ENCODE peak calls at places on chromosomes 12 and 14, in four cellular contexts. T is HCT116, Q is GM12878, U is vagina. L is an unnamed sample.

GRCh38 chr12:2959508-2960431 is 573 bp downstream of the TEAD4 start:
- DNase-seq in T (no peak), Q (no peak), U (no peak), L (peak)

GRCh38 chr12:77087427-77087826 is 22.1 kb upstream of the E2F7 start:
- DNase-seq in T (no peak), Q (no peak), U (no peak), L (no peak)

GRCh38 chr12:51328587-51328986 is 4.6 kb upstream of the BIN2 start:
- DNase-seq in T (no peak), Q (no peak), U (no peak), L (no peak)

GRCh38 chr12:128810182-128811127 is 13.3 kb downstream of the SLC15A4 start:
- DNase-seq in T (no peak), Q (peak), U (no peak), L (no peak)

GRCh38 chr12:34400423-34400881 is 378.2 kb downstream of the ALG10 start:
- DNase-seq in T (no peak), Q (no peak), U (peak), L (no peak)

GRCh38 chr12:83016226-83016835 is 329.6 kb downstream of the TMTC2 start:
- DNase-seq in T (peak), Q (no peak), U (no peak), L (no peak)

GRCh38 chr12:68454855-68455254 is 122.7 kb upstream of the MDM1 start:
- DNase-seq in T (no peak), Q (no peak), U (no peak), L (no peak)

GRCh38 chr12:84813780-84814663 is 98.6 kb downstream of the SLC6A15 start:
- DNase-seq in T (no peak), Q (no peak), U (no peak), L (no peak)

GRCh38 chr14:71117839-71118743 is 210.8 kb downstream of the PCNX1 start:
- DNase-seq in T (no peak), Q (no peak), U (no peak), L (no peak)

GRCh38 chr14:104389326-104390220 is 190.0 kb upstream of the C14orf180 start:
- DNase-seq in T (no peak), Q (no peak), U (no peak), L (no peak)

GRCh38 chr14:74400328-74400727 is 25.7 kb downstream of the SYNDIG1L start:
- DNase-seq in T (peak), Q (no peak), U (no peak), L (no peak)

GRCh38 chr14:101449114-101449513 is 112.2 kb upstream of the DIO3 start:
- DNase-seq in T (no peak), Q (no peak), U (peak), L (no peak)

GRCh38 chr12:52212701-52213540 is 20.1 kb upstream of the KRT7 start:
- DNase-seq in T (no peak), Q (no peak), U (no peak), L (no peak)

GRCh38 chr12:26018926-26019325 is 60.4 kb downstream of the RASSF8 start:
- DNase-seq in T (no peak), Q (no peak), U (no peak), L (no peak)

GRCh38 chr12:29688914-29689313 is 94.8 kb downstream of the TMTC1 start:
- DNase-seq in T (no peak), Q (no peak), U (no peak), L (no peak)

GRCh38 chr12:100733817-100734593 is 60.6 kb upstream of the ANO4 start:
- DNase-seq in T (peak), Q (no peak), U (no peak), L (no peak)

GRCh38 chr12:121673013-121673441 is 3.6 kb upstream of the MORN3 start:
- DNase-seq in T (no peak), Q (no peak), U (no peak), L (no peak)

GRCh38 chr14:96166475-96167223 is 38.0 kb upstream of the BDKRB2 start:
- DNase-seq in T (no peak), Q (no peak), U (peak), L (no peak)

GRCh38 chr14:70254476-70254961 is 65.8 kb upstream of the SLC8A3 start:
- DNase-seq in T (no peak), Q (no peak), U (no peak), L (no peak)

GRCh38 chr12:94157891-94158495 is 9.6 kb downstream of the PLXNC1 start:
- DNase-seq in T (no peak), Q (peak), U (no peak), L (peak)

GRCh38 chr12:48296586-48297396 is 53.9 kb downstream of the ZNF641 start:
- DNase-seq in T (no peak), Q (no peak), U (no peak), L (no peak)

GRCh38 chr14:91509083-91509877 is 830 bp downstream of the PPP4R3A start:
- DNase-seq in T (no peak), Q (no peak), U (no peak), L (peak)

GRCh38 chr12:79766705-79767464 is 76.1 kb upstream of the PAWR start:
- DNase-seq in T (no peak), Q (no peak), U (no peak), L (no peak)

GRCh38 chr12:21942377-21942703 is 1.1 kb upstream of the ABCC9 start:
- DNase-seq in T (no peak), Q (no peak), U (no peak), L (no peak)

GRCh38 chr12:21939435-21939834 is 1.8 kb downstream of the ABCC9 start:
- DNase-seq in T (no peak), Q (no peak), U (no peak), L (no peak)

GRCh38 chr12:21940549-21940948 is 677 bp downstream of the ABCC9 start:
- DNase-seq in T (no peak), Q (no peak), U (no peak), L (no peak)

GRCh38 chr12:21941522-21942376 is 523 bp upstream of the ABCC9 start:
- DNase-seq in T (no peak), Q (no peak), U (no peak), L (no peak)

GRCh38 chr12:21940972-21941521 is at the start of gene ABCC9:
- DNase-seq in T (no peak), Q (no peak), U (no peak), L (no peak)
- TF ChIP-seq POLR2A in T (no peak), Q (no peak), U (peak), L (no peak)

GRCh38 chr12:132554857-132555630 is 55.3 kb downstream of the LRCOL1 start:
- DNase-seq in T (no peak), Q (no peak), U (no peak), L (no peak)
- TF ChIP-seq POLR2AphosphoS5 in T (no peak), Q (no peak), U (no peak), L (no peak)

GRCh38 chr14:72893636-72894322 is at the start of gene DPF3:
- DNase-seq in T (peak), Q (peak), U (peak), L (peak)
- TF ChIP-seq POLR2A in T (no peak), Q (no peak), U (no peak), L (peak)

GRCh38 chr14:64755661-64756265 is 51.5 kb downstream of the PLEKHG3 start:
- DNase-seq in T (no peak), Q (no peak), U (no peak), L (no peak)

GRCh38 chr14:64753999-64754398 is 49.8 kb downstream of the PLEKHG3 start:
- DNase-seq in T (no peak), Q (no peak), U (no peak), L (no peak)

GRCh38 chr14:64754685-64755084 is 50.5 kb downstream of the PLEKHG3 start:
- DNase-seq in T (no peak), Q (no peak), U (no peak), L (no peak)

GRCh38 chr14:64752909-64753308 is 48.7 kb downstream of the PLEKHG3 start:
- DNase-seq in T (no peak), Q (no peak), U (no peak), L (no peak)

DNA sequence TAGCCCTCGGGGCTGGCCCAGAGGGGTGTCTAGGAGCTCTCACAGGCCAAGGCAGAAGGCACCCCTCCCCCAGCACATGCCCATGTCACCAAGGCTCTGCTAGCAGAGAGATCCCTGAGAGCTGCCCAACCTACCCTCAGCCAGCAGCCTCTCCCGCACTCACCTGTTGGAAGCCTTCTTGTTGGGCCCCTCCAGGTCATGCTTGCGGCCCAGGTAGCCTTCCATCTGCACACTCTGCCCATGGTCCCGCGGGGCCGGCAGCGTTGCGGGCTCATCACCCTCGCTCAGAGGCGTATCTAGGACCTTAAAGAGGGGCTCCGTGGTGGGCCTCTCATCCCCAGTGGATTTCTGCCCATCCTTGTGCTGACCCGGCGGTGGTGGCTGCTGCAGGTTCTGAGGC is 49.1 kb downstream of the PLEKHG3 start:
- DNase-seq in T (no peak), Q (no peak), U (no peak), L (no peak)
- TF ChIP-seq POLR2AphosphoS5 in T (no peak), Q (no peak), U (no peak), L (no peak)

GRCh38 chr14:55270832-55271571 is at the start of gene FBXO34:
- DNase-seq in T (peak), Q (peak), U (peak), L (peak)
- TF ChIP-seq POLR2A in T (peak), Q (peak), U (peak), L (peak)

GRCh38 chr12:6335451-6336078 is 6.3 kb downstream of the TNFRSF1A start:
- DNase-seq in T (no peak), Q (peak), U (no peak), L (peak)

GRCh38 chr12:6338955-6339761 is 2.7 kb downstream of the TNFRSF1A start:
- DNase-seq in T (no peak), Q (no peak), U (no peak), L (no peak)

GRCh38 chr12:6336079-6336858 is 5.6 kb downstream of the TNFRSF1A start:
- DNase-seq in T (peak), Q (no peak), U (peak), L (no peak)

GRCh38 chr12:6336859-6337744 is 4.8 kb downstream of the TNFRSF1A start:
- DNase-seq in T (no peak), Q (no peak), U (no peak), L (no peak)

DNA sequence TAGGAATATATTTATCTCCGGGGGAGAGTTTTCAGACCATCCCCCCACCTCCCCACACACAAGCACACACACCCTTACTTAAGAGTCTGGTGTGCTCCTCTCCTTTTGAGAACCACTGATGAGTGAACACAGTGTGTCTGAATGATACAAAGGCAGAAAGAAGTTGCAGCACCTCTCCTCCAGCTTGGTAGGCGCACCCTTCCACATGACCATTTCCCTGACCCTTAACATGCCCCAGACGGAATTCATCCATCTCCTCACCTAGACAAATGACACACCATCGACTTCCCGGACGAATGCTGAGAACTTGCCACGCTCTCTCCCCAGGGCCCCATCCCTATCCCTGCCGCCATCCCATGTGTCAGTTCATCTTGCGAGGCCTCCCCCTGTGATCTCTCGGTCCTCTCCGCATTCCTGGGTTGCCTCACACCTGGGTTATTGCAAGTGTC is 3.9 kb downstream of the TNFRSF1A start:
- DNase-seq in T (no peak), Q (no peak), U (no peak), L (no peak)
- TF ChIP-seq POLR2AphosphoS5 in T (peak), Q (no peak), U (no peak), L (no peak)